ENCODE peak calls at places on chromosome 19, in five cellular contexts. V is CD8-positive, alpha-beta memory T cell; U is stimulated activated CD4-positive, alpha-beta T cell treated with anti-CD3 and anti-CD28 coated beads, Interleukin-2, amount 100 ng/mL, for 48 hours; C is body of pancreas; S is HTR-8/SVneo. I is an unnamed sample.

GRCh38 chr19:58409010-58409790 is 751 bp downstream of the ZNF584 start:
- DNase-seq in V (no peak), S (no peak), C (peak), U (no peak), I (no peak)

GRCh38 chr19:31054430-31054829 is 294.8 kb downstream of the TSHZ3 start:
- DNase-seq in S (peak), U (peak), V (peak), C (no peak), I (peak)

GRCh38 chr19:18731562-18732008 is 48.1 kb downstream of the CRTC1 start:
- DNase-seq in U (no peak), V (no peak), S (no peak), C (no peak), I (no peak)

GRCh38 chr19:18153555-18154134 is 682 bp downstream of the PIK3R2 start:
- DNase-seq in C (no peak), U (no peak), V (peak), S (no peak), I (peak)

GRCh38 chr19:49688531-49689132 is 762 bp upstream of the ADM5 start:
- DNase-seq in S (no peak), U (no peak), C (no peak), V (no peak), I (no peak)

GRCh38 chr19:44874317-44874716 is 16.7 kb upstream of the TOMM40 start:
- DNase-seq in V (no peak), U (no peak), S (no peak), C (no peak), I (no peak)

GRCh38 chr19:1469936-1470863 is 8.8 kb downstream of the C19orf25 start:
- DNase-seq in C (no peak), S (peak), U (peak), V (peak), I (peak)

GRCh38 chr19:48989701-48990291 is 3.3 kb downstream of the GYS1 start:
- DNase-seq in U (no peak), S (no peak), V (no peak), C (no peak), I (no peak)

GRCh38 chr19:58352760-58353671 is at the start of gene A1BG:
- DNase-seq in S (no peak), U (no peak), C (no peak), V (no peak), I (no peak)

GRCh38 chr19:49512970-49513745 is 697 bp downstream of the FCGRT start:
- DNase-seq in S (peak), U (no peak), V (no peak), C (no peak), I (no peak)

GRCh38 chr19:3374369-3375112 is 8.2 kb downstream of the NFIC start:
- DNase-seq in V (no peak), S (no peak), C (peak), U (no peak), I (no peak)

GRCh38 chr19:46429999-46430398 is 1.3 kb upstream of the PNMA8C start:
- DNase-seq in S (no peak), U (no peak), C (no peak), V (no peak), I (no peak)

GRCh38 chr19:50475736-50476223 is 527 bp upstream of the EMC10 start:
- DNase-seq in V (no peak), C (no peak), S (no peak), U (no peak), I (no peak)

GRCh38 chr19:55703790-55704215 is 28.8 kb downstream of the EPN1 start:
- DNase-seq in V (no peak), U (peak), C (peak), S (no peak), I (peak)

GRCh38 chr19:13053761-13054604 is 48.7 kb downstream of the LYL1 start:
- DNase-seq in U (no peak), C (peak), S (peak), V (no peak), I (no peak)

GRCh38 chr19:50835103-50835784 is 1.9 kb upstream of the KLK15 start:
- DNase-seq in S (no peak), U (no peak), V (no peak), C (no peak), I (no peak)

GRCh38 chr19:34926361-34926684 is 380 bp upstream of the ZNF30 start:
- DNase-seq in C (no peak), S (no peak), U (no peak), V (no peak), I (no peak)

GRCh38 chr19:11944656-11945055 is 19.7 kb downstream of the ZNF700 start:
- DNase-seq in S (no peak), V (no peak), C (no peak), U (no peak), I (no peak)

GRCh38 chr19:1483067-1483978 is 4.3 kb upstream of the C19orf25 start:
- DNase-seq in U (no peak), S (no peak), C (no peak), V (no peak), I (no peak)

GRCh38 chr19:58252102-58252685 is 23.5 kb downstream of the ZNF544 start:
- DNase-seq in S (no peak), U (no peak), V (no peak), C (no peak), I (no peak)

GRCh38 chr19:2333027-2333806 is 4.7 kb downstream of the SPPL2B start:
- DNase-seq in U (no peak), S (no peak), C (peak), V (no peak), I (no peak)

GRCh38 chr19:56350416-56351045 is 35.9 kb upstream of the ZSCAN5A start:
- DNase-seq in V (no peak), C (peak), S (no peak), U (peak), I (peak)

I was measured in T-helper 9 cell.